ENCODE peak calls at places on chromosomes 5 and 9, in ten cellular contexts. D, Q, I, Z, W, T, A, Y, O and G are unnamed samples.
A peak's percentile ranks its signal among the peaks of the same experiment; 100 is the strongest.

GRCh38 chr5:111853748-111854147 is 96.8 kb upstream of the NREP start:
- DNase-seq in Z (peak; percentile 10), Q (no peak), W (no peak), A (no peak), T (no peak), Y (no peak), O (no peak), I (no peak), D (peak; percentile 62), G (no peak)

GRCh38 chr9:121684381-121685145 is 33.1 kb downstream of the DAB2IP start:
- DNase-seq in Q (no peak), T (peak; percentile 76), Z (peak; percentile 54), D (peak; percentile 95), Y (no peak), W (no peak), A (peak; percentile 73), O (no peak), I (peak; percentile 37), G (peak; percentile 38)

GRCh38 chr9:133074111-133074651 is 12.4 kb downstream of the CEL start:
- DNase-seq in O (no peak), Z (peak; percentile 53), W (no peak), D (peak; percentile 84), T (no peak), Q (no peak), Y (no peak), I (no peak), A (no peak), G (peak; percentile 63)

GRCh38 chr9:136438909-136439549 is 616 bp downstream of the INPP5E start:
- DNase-seq in W (peak; percentile 47), I (peak; percentile 29), Z (peak; percentile 56), A (peak; percentile 60), D (peak; percentile 96), Y (no peak), Q (peak; percentile 38), T (peak; percentile 82), O (peak; percentile 20), G (peak; percentile 31)

GRCh38 chr9:133505901-133506652 is 18.7 kb downstream of the MYMK start:
- DNase-seq in O (no peak), D (peak; percentile 98), Q (no peak), Z (no peak), Y (no peak), A (no peak), I (no peak), W (no peak), T (no peak), G (no peak)

GRCh38 chr9:128246471-128246870 is 29.3 kb downstream of the GOLGA2 start:
- DNase-seq in Y (no peak), Z (no peak), W (no peak), A (no peak), Q (no peak), I (no peak), D (peak; percentile 73), O (no peak), T (no peak), G (no peak)

GRCh38 chr5:1208743-1209551 is 7.6 kb downstream of the SLC6A19 start:
- DNase-seq in Q (peak; percentile 24), I (peak; percentile 40), Z (peak; percentile 60), A (peak; percentile 72), Y (no peak), W (no peak), T (no peak), O (no peak), D (peak; percentile 96), G (no peak)

GRCh38 chr5:154865466-154866184 is 7.2 kb downstream of the CNOT8 start:
- DNase-seq in O (no peak), A (no peak), D (no peak), Y (no peak), Z (no peak), W (no peak), Q (no peak), T (no peak), I (no peak), G (no peak)

GRCh38 chr5:109253262-109253661 is 156.5 kb downstream of the PJA2 start:
- DNase-seq in Z (no peak), O (no peak), W (no peak), Q (no peak), A (no peak), I (no peak), D (peak; percentile 68), Y (no peak), T (no peak), G (no peak)

GRCh38 chr5:166257656-166258055 is 2033.8 kb upstream of the WWC1 start:
- DNase-seq in D (no peak), O (no peak), T (no peak), A (no peak), Q (no peak), I (no peak), W (no peak), Z (no peak), Y (no peak), G (no peak)

GRCh38 chr5:27748847-27749246 is 710.5 kb upstream of the CDH9 start:
- DNase-seq in Y (no peak), Z (no peak), W (no peak), I (no peak), O (no peak), D (no peak), Q (no peak), T (no peak), A (no peak), G (no peak)

GRCh38 chr5:142326480-142326938 is 1.7 kb upstream of the SPRY4 start:
- DNase-seq in D (peak; percentile 42), Z (no peak), W (no peak), A (no peak), Q (no peak), I (no peak), O (no peak), Y (peak; percentile 40), T (no peak), G (no peak)

GRCh38 chr5:149614034-149614907 is 33.0 kb downstream of the ARHGEF37 start:
- DNase-seq in D (no peak), A (no peak), O (no peak), W (no peak), T (no peak), I (no peak), Z (no peak), Y (no peak), Q (no peak), G (no peak)
- H3K4me1 ChIP-seq in D (peaks cover 13% of the 10 kb centered on the region), A (peaks cover 3% of the 10 kb centered on the region), O (no peaks in the 10 kb centered on the region), W (no peaks in the 10 kb centered on the region), T (peaks cover 69% of the 10 kb centered on the region), I (peaks cover 9% of the 10 kb centered on the region), Z (peaks cover 9% of the 10 kb centered on the region), Y (peaks cover 41% of the 10 kb centered on the region), Q (peaks cover 6% of the 10 kb centered on the region), G (no peaks in the 10 kb centered on the region)

DNA sequence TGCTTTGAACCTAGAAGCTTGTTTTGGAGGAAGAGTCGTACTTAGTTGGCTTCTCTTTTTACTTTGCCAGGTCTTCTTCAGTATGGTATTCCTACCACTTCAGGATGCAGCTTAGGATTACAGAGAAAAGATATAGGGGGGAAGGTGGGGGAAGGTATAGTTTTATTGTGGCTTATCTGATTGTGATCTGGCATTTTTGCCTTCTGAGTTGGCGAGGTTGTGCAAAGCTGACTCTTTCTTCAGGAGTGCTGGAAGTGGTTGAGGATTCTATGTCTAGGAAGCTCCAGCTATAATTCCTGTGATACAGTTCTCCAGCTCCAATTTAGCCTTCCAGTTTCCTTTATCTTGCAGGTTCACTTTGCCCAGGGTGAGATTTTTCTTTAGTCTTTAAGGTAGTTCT is 7.0 kb downstream of the CDC42SE2 start:
- DNase-seq in Y (no peak), Q (no peak), T (no peak), D (peak; percentile 45), O (no peak), I (no peak), A (no peak), Z (no peak), W (no peak), G (no peak)
- H3K4me1 ChIP-seq in Y (peaks cover 29% of the 10 kb centered on the region), Q (peaks cover 10% of the 10 kb centered on the region), T (peaks cover 98% of the 10 kb centered on the region), D (peaks cover 15% of the 10 kb centered on the region), O (peaks cover 33% of the 10 kb centered on the region), I (peaks cover 43% of the 10 kb centered on the region), A (peaks cover 3% of the 10 kb centered on the region), Z (peaks cover 3% of the 10 kb centered on the region), W (peaks cover 66% of the 10 kb centered on the region), G (peaks cover 47% of the 10 kb centered on the region)

GRCh38 chr5:77629553-77630245 is 8.8 kb downstream of the OTP start:
- DNase-seq in Q (no peak), W (no peak), A (peak; percentile 58), D (peak; percentile 92), T (peak; percentile 70), O (no peak), I (peak; percentile 4), Z (no peak), Y (no peak), G (no peak)

GRCh38 chr5:77630246-77631165 is 8.0 kb downstream of the OTP start:
- DNase-seq in D (peak; percentile 94), A (peak; percentile 86), I (peak; percentile 83), O (no peak), W (no peak), Y (no peak), Q (no peak), Z (peak; percentile 68), T (peak; percentile 92), G (peak; percentile 60)

GRCh38 chr5:77632526-77633268 is 5.8 kb downstream of the OTP start:
- DNase-seq in T (no peak), Y (no peak), Z (no peak), Q (no peak), D (peak; percentile 59), O (no peak), W (no peak), A (peak; percentile 60), I (no peak), G (no peak)

GRCh38 chr5:77628840-77629552 is 9.5 kb downstream of the OTP start:
- DNase-seq in Y (no peak), Z (no peak), D (peak; percentile 66), O (no peak), W (no peak), I (peak; percentile 28), T (peak; percentile 67), A (peak; percentile 36), Q (no peak), G (no peak)

DNA sequence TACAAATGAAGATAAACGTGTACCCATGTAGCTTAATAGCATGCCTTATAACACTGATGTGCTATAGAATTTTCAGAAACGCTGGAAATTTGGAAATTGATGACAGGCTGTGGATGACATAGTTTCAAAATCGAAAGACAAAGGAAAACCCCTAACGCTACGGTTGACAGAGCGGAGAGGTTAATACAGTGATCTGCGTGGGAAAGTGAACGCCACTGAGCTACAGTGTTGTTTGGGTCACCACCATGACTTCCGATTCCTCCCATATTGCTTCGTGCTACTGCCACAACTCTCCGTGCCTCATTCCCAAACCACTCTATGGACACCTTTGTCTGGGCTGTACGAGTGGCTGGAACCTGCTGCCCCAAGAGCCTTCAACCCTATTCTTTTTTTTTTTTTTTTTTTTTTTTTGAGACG is 7.3 kb downstream of the OTP start:
- DNase-seq in W (no peak), T (no peak), Q (no peak), D (peak; percentile 66), O (no peak), Y (no peak), A (no peak), I (no peak), Z (no peak), G (no peak)
- H3K4me1 ChIP-seq in W (peaks cover 8% of the 10 kb centered on the region), T (peaks cover 14% of the 10 kb centered on the region), Q (peaks cover 5% of the 10 kb centered on the region), D (peaks cover 5% of the 10 kb centered on the region), O (peaks cover 14% of the 10 kb centered on the region), Y (peaks cover 31% of the 10 kb centered on the region), A (peaks cover 4% of the 10 kb centered on the region), I (peaks cover 6% of the 10 kb centered on the region), Z (peaks cover 18% of the 10 kb centered on the region), G (peaks cover 27% of the 10 kb centered on the region)

DNA sequence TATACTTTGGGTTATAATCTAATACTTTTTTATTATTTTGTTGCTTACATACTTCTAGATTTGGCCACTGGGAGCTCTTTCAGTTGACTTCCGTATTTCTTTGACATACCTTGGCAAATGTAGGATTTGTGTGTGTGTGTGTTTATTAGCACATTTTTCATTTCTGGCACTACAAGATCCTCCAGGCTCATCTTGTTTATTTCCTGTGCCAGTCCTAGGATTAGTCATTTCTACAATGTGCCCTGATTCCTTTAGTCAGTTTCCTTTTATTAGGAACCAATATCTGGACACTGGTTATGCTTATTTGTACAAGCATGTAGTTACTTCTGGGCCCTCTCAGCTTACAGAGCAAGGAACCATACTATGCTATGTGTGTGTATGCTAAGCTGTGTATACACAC is 135.1 kb upstream of the CDKN2B start:
- DNase-seq in I (no peak), D (no peak), W (no peak), T (no peak), Z (no peak), Y (no peak), O (no peak), Q (peak; percentile 54), A (no peak), G (no peak)
- H3K4me1 ChIP-seq in I (peaks cover 83% of the 10 kb centered on the region), D (peaks cover 37% of the 10 kb centered on the region), W (no peaks in the 10 kb centered on the region), T (no peaks in the 10 kb centered on the region), Z (no peaks in the 10 kb centered on the region), Y (peaks cover 20% of the 10 kb centered on the region), O (no peaks in the 10 kb centered on the region), Q (peaks cover 44% of the 10 kb centered on the region), A (no peaks in the 10 kb centered on the region), G (no peaks in the 10 kb centered on the region)